ENCODE peak calls at places on chromosomes 16 and 17, in ten cellular contexts. Z is EL; I is hippocampal formation; K is dorsolateral prefrontal cortex; F is activated T-helper 1 cell treated with anti-CD3 and anti-CD28 coated beads, Interleukin-12 subunit alpha, Interleukin-12 subunit beta, Interleukin-2, Interleukin-4 antibody, amounts not matched to agents 30 ng/mL and 10 ng/mL and 1 ng/mL, durations not matched to agents 14 hours and 24 hours and 36 hours; H is activated CD8-positive, alpha-beta memory T cell treated with anti-CD3 and anti-CD28 coated beads for 1 hour; Y is type B pancreatic cell; V is Kasumi-1; G is mucosa of gallbladder; N is T47D. L is an unnamed sample.

GRCh38 chr17:9725575-9725974 is 65.8 kb downstream of the DHRS7C start:
- DNase-seq in H (no peak), G (no peak), Y (no peak), V (no peak), Z (no peak), F (no peak), I (peak), K (peak), N (no peak), L (no peak)

GRCh38 chr17:21592774-21593173 is 99.5 kb upstream of the KCNJ18 start:
- DNase-seq in I (no peak), N (no peak), G (no peak), K (no peak), V (no peak), F (no peak), Y (no peak), H (no peak), Z (no peak), L (no peak)

GRCh38 chr16:56841233-56841632 is 23.8 kb upstream of the SLC12A3 start:
- DNase-seq in G (no peak), Z (no peak), Y (no peak), K (no peak), V (no peak), F (no peak), N (no peak), H (no peak), I (no peak), L (no peak)

GRCh38 chr17:1275962-1276736 is 3.3 kb upstream of the TRARG1 start:
- DNase-seq in K (peak), Z (peak), I (no peak), N (peak), G (peak), H (peak), V (peak), F (peak), Y (no peak), L (peak)

GRCh38 chr17:65666869-65667268 is 105.4 kb upstream of the AXIN2 start:
- DNase-seq in Y (no peak), I (no peak), Z (no peak), G (no peak), V (no peak), K (no peak), N (no peak), F (no peak), H (no peak), L (no peak)

GRCh38 chr17:4733073-4733531 is 1.9 kb downstream of the MED11 start:
- DNase-seq in H (no peak), I (no peak), V (peak), N (no peak), F (no peak), G (no peak), K (no peak), Z (no peak), Y (no peak), L (no peak)

GRCh38 chr16:8660841-8661301 is 13.5 kb upstream of the ABAT start:
- DNase-seq in K (peak), V (peak), G (peak), H (no peak), I (peak), N (peak), F (peak), Z (peak), Y (no peak), L (no peak)

GRCh38 chr16:21247376-21247775 is 13.9 kb downstream of the ANKS4B start:
- DNase-seq in H (no peak), I (no peak), K (no peak), N (no peak), V (no peak), Y (no peak), Z (no peak), G (no peak), F (no peak), L (no peak)

GRCh38 chr17:50477976-50478375 is 684 bp upstream of the RSAD1 start:
- DNase-seq in F (no peak), H (no peak), N (no peak), Z (no peak), I (no peak), K (no peak), Y (no peak), G (no peak), V (no peak), L (no peak)

GRCh38 chr16:75908718-75909117 is 182.4 kb upstream of the CPHXL start:
- DNase-seq in I (no peak), F (no peak), K (no peak), H (no peak), V (no peak), N (no peak), Z (no peak), G (no peak), Y (no peak), L (no peak)

GRCh38 chr16:56207421-56207820 is 16.1 kb downstream of the GNAO1 start:
- DNase-seq in G (no peak), H (no peak), Y (no peak), V (no peak), N (no peak), F (no peak), K (no peak), I (no peak), Z (no peak), L (no peak)

GRCh38 chr17:39643271-39643670 is 6.3 kb downstream of the STARD3 start:
- DNase-seq in H (no peak), Z (peak), K (no peak), N (no peak), F (no peak), I (no peak), Y (no peak), V (no peak), G (no peak), L (no peak)

GRCh38 chr17:10579270-10579669 is 29.8 kb upstream of the MYH2 start:
- DNase-seq in V (no peak), K (no peak), H (no peak), G (no peak), I (no peak), F (no peak), N (no peak), Y (no peak), Z (peak), L (no peak)

GRCh38 chr16:84989791-84990620 is 21.3 kb downstream of the ZDHHC7 start:
- DNase-seq in Y (no peak), F (no peak), I (no peak), H (no peak), K (no peak), Z (no peak), N (no peak), G (no peak), V (no peak), L (no peak)

GRCh38 chr16:28904363-28904762 is 20.7 kb downstream of the RABEP2 start:
- DNase-seq in G (no peak), I (no peak), Y (no peak), H (no peak), N (no peak), K (no peak), V (no peak), F (no peak), Z (no peak), L (no peak)

GRCh38 chr17:72733619-72734282 is 358.7 kb downstream of the SLC39A11 start:
- DNase-seq in K (no peak), F (no peak), Y (no peak), H (no peak), V (no peak), Z (no peak), G (no peak), N (no peak), I (no peak), L (no peak)

GRCh38 chr17:50542795-50543774 is 3.9 kb upstream of the SPATA20 start:
- DNase-seq in F (no peak), N (peak), I (no peak), V (no peak), K (no peak), Y (no peak), Z (no peak), G (peak), H (no peak), L (no peak)

GRCh38 chr16:59719121-59719520 is 985.0 kb upstream of the GOT2 start:
- DNase-seq in Z (no peak), F (no peak), V (no peak), G (no peak), H (no peak), Y (no peak), I (no peak), K (no peak), N (no peak), L (no peak)

GRCh38 chr16:19573997-19574396 is 18.5 kb downstream of the VPS35L start:
- DNase-seq in F (no peak), G (no peak), H (no peak), Z (no peak), V (no peak), N (no peak), Y (no peak), I (no peak), K (no peak), L (no peak)

GRCh38 chr17:35257080-35257701 is 14.3 kb downstream of the SLFN5 start:
- DNase-seq in Z (peak), F (no peak), G (peak), N (no peak), K (no peak), H (no peak), V (no peak), I (no peak), Y (no peak), L (no peak)

GRCh38 chr17:72937687-72938086 is 154.8 kb downstream of the SLC39A11 start:
- DNase-seq in I (no peak), Z (no peak), K (no peak), H (no peak), F (no peak), Y (no peak), G (no peak), N (no peak), V (no peak), L (no peak)

GRCh38 chr17:58321571-58322525 is 6.7 kb downstream of the TSPOAP1 start:
- DNase-seq in I (no peak), Y (no peak), V (no peak), H (no peak), Z (no peak), N (no peak), K (no peak), G (no peak), F (no peak), L (no peak)

GRCh38 chr17:40371261-40371929 is 6.9 kb upstream of the GJD3 start:
- DNase-seq in Z (no peak), Y (no peak), V (no peak), N (no peak), F (no peak), K (no peak), G (no peak), I (no peak), H (no peak), L (peak)

GRCh38 chr17:1705004-1705403 is 5.2 kb downstream of the TLCD2 start:
- DNase-seq in Z (no peak), N (no peak), K (no peak), F (no peak), G (no peak), V (no peak), I (no peak), Y (no peak), H (no peak), L (peak)

GRCh38 chr16:9256196-9256595 is 164.8 kb downstream of the HAPSTR1 start:
- DNase-seq in I (no peak), H (no peak), V (no peak), N (no peak), G (no peak), K (no peak), Y (no peak), Z (peak), F (no peak), L (no peak)

GRCh38 chr17:27339836-27340550 is 46.1 kb downstream of the WSB1 start:
- DNase-seq in K (no peak), Y (no peak), F (no peak), I (no peak), N (no peak), G (no peak), V (no peak), H (no peak), Z (no peak), L (no peak)

GRCh38 chr16:79209308-79209707 is 391.2 kb downstream of the MAF start:
- DNase-seq in N (no peak), Z (no peak), Y (no peak), V (no peak), G (no peak), F (no peak), I (peak), K (peak), H (no peak), L (no peak)